ENCODE peak calls at places on chromosome 15, in five cellular contexts. D is brain microvascular endothelial cell, R is spleen, L is GM06990, G is pancreas. Z is an unnamed sample.

GRCh38 chr15:78044407-78045155 is 32.9 kb downstream of the TBC1D2B start:
- DNase-seq in D (no peak), R (no peak), L (no peak), G (no peak), Z (no peak)

GRCh38 chr15:71107501-71107815 is 7.8 kb upstream of the THSD4 start:
- DNase-seq in D (no peak), R (no peak), L (no peak), G (no peak), Z (no peak)

GRCh38 chr15:81914734-81915234 is 131.0 kb downstream of the MEX3B start:
- DNase-seq in D (no peak), R (peak; percentile 72), L (no peak), G (peak; percentile 15), Z (no peak)

GRCh38 chr15:61780278-61780677 is 280.0 kb downstream of the VPS13C start:
- DNase-seq in D (no peak), R (no peak), L (no peak), G (no peak), Z (no peak)

GRCh38 chr15:31324739-31325431 is 1.8 kb upstream of the KLF13 start:
- DNase-seq in D (no peak), R (no peak), L (no peak), G (no peak), Z (no peak)

GRCh38 chr15:43939070-43939469 is 112.3 kb downstream of the WDR76 start:
- DNase-seq in D (peak; percentile 30), R (no peak), L (no peak), G (no peak), Z (peak; percentile 44)

GRCh38 chr15:80560601-80561025 is 134.5 kb upstream of the ABHD17C start:
- DNase-seq in D (peak; percentile 28), R (no peak), L (no peak), G (no peak), Z (no peak)

GRCh38 chr15:29102911-29103824 is 166.5 kb downstream of the NSMCE3 start:
- DNase-seq in D (no peak), R (peak; percentile 76), L (no peak), G (no peak), Z (no peak)

GRCh38 chr15:42102646-42103235 is 8.4 kb upstream of the PLA2G4D start:
- DNase-seq in D (no peak), R (peak; percentile 67), L (no peak), G (no peak), Z (no peak)

GRCh38 chr15:39396979-39397615 is 183.8 kb upstream of the THBS1 start:
- DNase-seq in D (no peak), R (no peak), L (no peak), G (no peak), Z (no peak)

GRCh38 chr15:70291295-70291694 is 193.6 kb upstream of the TLE3 start:
- DNase-seq in D (no peak), R (no peak), L (no peak), G (no peak), Z (no peak)

GRCh38 chr15:48644827-48645557 is 517 bp downstream of the FBN1 start:
- DNase-seq in D (no peak), R (peak; percentile 78), L (peak; percentile 64), G (peak; percentile 14), Z (peak; percentile 32)

GRCh38 chr15:79923068-79923514 is 26.3 kb upstream of the MTHFS start:
- DNase-seq in D (peak; percentile 33), R (peak; percentile 95), L (peak; percentile 85), G (peak; percentile 61), Z (peak; percentile 83)

GRCh38 chr15:29571728-29572454 is 250.4 kb downstream of the TJP1 start:
- DNase-seq in D (no peak), R (no peak), L (no peak), G (peak; percentile 33), Z (no peak)

GRCh38 chr15:91864669-91865068 is 11.2 kb downstream of the SLCO3A1 start:
- DNase-seq in D (no peak), R (no peak), L (no peak), G (no peak), Z (no peak)

GRCh38 chr15:78171864-78172472 is 22.8 kb downstream of the IDH3A start:
- DNase-seq in D (no peak), R (no peak), L (no peak), G (no peak), Z (no peak)

DNA sequence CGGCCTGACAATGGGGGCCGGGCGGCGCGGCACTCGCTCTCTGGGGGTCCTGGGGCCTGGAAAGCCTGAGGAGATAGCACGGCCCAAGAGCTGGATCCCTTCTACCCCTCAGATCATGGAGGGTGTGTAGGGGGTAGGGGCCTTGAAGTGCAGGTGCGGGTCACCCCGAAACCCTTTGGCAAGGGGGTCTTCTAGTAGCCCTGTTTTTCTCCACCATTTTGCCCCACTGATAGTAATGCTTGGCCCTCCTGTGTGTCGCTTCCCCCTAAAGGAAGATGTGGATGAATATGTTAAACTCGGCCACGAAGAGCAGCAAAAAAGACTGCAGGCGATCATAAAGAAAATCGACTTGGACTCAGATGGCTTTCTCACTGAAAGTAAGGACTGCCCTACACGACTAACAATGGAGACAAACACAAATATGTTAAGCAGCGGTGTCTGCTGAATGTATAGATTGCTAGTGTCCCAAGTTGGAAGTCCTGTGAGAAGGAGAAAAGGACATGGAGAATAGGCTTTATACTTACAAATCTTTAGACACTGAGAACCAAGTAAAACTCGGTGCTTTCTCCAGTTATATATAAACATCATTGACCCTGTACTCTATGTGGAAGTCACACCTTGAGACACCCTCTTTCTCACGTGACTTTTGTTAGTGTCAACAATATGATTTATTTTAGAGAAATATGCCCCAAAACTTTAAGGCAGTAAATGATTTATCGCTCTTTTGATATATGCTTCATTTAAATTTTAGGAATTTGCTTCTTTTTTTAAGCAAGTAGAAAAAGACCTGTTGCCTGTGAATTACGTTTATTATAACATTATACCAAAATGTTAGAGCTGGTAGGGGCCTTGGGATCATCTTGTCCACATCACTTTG is 779 bp downstream of the RCN2 start:
- DNase-seq in D (no peak), R (no peak), L (no peak), G (no peak), Z (no peak)
- TF ChIP-seq CTCF in D (no peak), R (no peak), L (no peak), G (no peak), Z (no peak)

DNA sequence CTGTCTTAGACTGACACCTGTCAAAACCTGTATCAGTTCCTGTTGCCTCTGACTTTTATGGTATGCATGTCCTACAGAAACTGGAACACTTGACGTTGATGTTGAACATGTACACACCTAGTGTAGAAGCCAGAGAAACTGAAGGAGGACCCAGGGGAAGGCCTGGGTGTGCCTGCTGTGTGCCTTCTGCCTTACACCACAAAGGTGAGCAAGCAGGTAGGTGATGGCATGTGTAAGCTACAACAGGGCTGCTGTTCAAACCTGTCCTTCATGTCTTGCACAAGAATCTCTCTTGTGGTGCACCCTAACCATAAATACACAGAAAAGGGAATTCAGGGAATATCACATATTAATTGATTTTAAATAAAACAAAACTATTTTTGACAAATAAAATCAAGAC is 13.6 kb upstream of the AQP9 start:
- DNase-seq in D (no peak), R (no peak), L (no peak), G (no peak), Z (no peak)
- H3K27me3 ChIP-seq in D (no peaks in the 10 kb centered on the region), R (no peaks in the 10 kb centered on the region), L (no peaks in the 10 kb centered on the region), G (no peaks in the 10 kb centered on the region), Z (no peaks in the 10 kb centered on the region)

GRCh38 chr15:59174161-59174845 is 32.3 kb upstream of the LDHAL6B start:
- DNase-seq in D (peak; percentile 36), R (no peak), L (no peak), G (no peak), Z (no peak)

GRCh38 chr15:59173194-59173593 is 33.4 kb upstream of the LDHAL6B start:
- DNase-seq in D (no peak), R (no peak), L (no peak), G (no peak), Z (no peak)

GRCh38 chr15:59170295-59170881 is 36.3 kb upstream of the LDHAL6B start:
- DNase-seq in D (peak; percentile 9), R (peak; percentile 79), L (no peak), G (peak; percentile 82), Z (no peak)

GRCh38 chr15:59170998-59171397 is 35.6 kb upstream of the LDHAL6B start:
- DNase-seq in D (no peak), R (no peak), L (no peak), G (no peak), Z (no peak)

GRCh38 chr15:59172289-59172901 is 34.2 kb upstream of the LDHAL6B start:
- DNase-seq in D (no peak), R (no peak), L (no peak), G (no peak), Z (no peak)
- TF ChIP-seq CTCF in D (peak; percentile 26), R (no peak), L (no peak), G (no peak), Z (no peak)

DNA sequence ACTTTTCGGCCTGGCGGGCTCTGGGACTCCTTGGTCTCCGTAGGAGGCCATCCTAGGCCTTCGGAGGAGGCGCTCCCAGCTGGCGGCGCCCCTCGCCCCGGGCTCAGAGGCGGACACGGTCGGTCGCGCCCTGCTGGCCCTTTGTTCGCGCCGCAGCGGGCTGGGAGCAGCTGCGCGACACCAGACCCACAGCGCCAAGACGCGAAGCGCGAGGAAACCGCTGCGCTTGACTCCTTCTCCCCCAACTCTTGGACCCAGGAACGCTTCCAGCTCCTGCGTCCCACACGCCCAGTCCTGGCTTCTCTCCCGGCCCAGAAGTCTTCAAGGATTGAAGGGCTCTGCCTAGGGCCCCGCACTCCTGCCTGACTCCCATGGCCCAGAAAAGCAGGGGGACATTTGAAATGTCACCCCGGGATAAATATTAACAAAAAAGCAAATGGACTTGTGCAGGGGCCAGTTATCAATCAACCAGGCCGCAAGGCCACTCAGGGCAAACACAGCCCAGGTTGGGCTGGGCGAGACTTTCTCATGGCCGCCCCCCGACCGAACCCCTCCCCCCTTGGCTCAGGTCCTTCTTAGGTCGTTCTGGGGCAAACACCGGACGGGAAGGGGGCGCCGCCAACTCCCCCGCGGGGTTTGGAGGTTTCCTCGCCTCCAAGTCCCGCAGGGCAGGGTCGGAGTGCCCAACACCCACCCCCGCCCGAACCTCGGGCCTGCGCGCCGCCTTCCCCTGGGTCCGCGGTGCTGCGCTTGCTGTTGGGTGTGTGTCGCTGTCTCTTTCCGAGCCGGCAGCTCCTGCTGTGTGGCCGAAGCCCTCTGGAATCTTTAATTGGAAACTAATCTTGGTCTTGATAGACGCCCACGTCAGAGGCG is 5.1 kb downstream of the ONECUT1 start:
- DNase-seq in D (no peak), R (no peak), L (no peak), G (peak; percentile 94), Z (peak; percentile 40)
- H3K27me3 ChIP-seq in D (peaks cover 80% of the 10 kb centered on the region), R (peaks cover 78% of the 10 kb centered on the region), L (peaks cover 2% of the 10 kb centered on the region), G (no peaks in the 10 kb centered on the region), Z (peaks cover 36% of the 10 kb centered on the region)

GRCh38 chr15:89197503-89197971 is 23.8 kb downstream of the RLBP1 start:
- DNase-seq in D (no peak), R (no peak), L (no peak), G (peak; percentile 70), Z (no peak)
- TF ChIP-seq CTCF in D (no peak), R (no peak), L (no peak), G (no peak), Z (no peak)

GRCh38 chr15:98568382-98569017 is 79.8 kb upstream of the IGF1R start:
- DNase-seq in D (no peak), R (no peak), L (no peak), G (no peak), Z (no peak)
- H3K27me3 ChIP-seq in D (no peaks in the 10 kb centered on the region), R (no peaks in the 10 kb centered on the region), L (no peaks in the 10 kb centered on the region), G (no peaks in the 10 kb centered on the region), Z (peaks cover 86% of the 10 kb centered on the region)